ENCODE peak calls at places on chromosomes 1 and 21, in five cellular contexts. X, L, Z, J and I are unnamed samples.

GRCh38 chr1:19081218-19081893 is 124.9 kb upstream of the IFFO2 start:
- DNase-seq in Z (no peak), J (no peak), L (no peak), X (peak; percentile 77), I (peak; percentile 84)

GRCh38 chr21:23488245-23488644 is 2119.0 kb downstream of the MRPL39 start:
- DNase-seq in X (no peak), Z (no peak), J (no peak), L (no peak), I (no peak)

GRCh38 chr1:21568006-21568746 is 59.0 kb downstream of the ALPL start:
- DNase-seq in X (no peak), L (no peak), J (no peak), Z (peak; percentile 50), I (no peak)

GRCh38 chr1:57678138-57678537 is 254.3 kb upstream of the DAB1 start:
- DNase-seq in J (no peak), X (no peak), L (no peak), Z (no peak), I (no peak)

GRCh38 chr1:21491483-21492170 is 17.6 kb upstream of the ALPL start:
- DNase-seq in L (no peak), X (no peak), Z (no peak), J (no peak), I (no peak)

GRCh38 chr1:167301355-167301754 is 80.7 kb downstream of the POU2F1 start:
- DNase-seq in J (no peak), Z (no peak), X (no peak), L (no peak), I (no peak)

GRCh38 chr1:198904356-198904755 is 265.5 kb downstream of the PTPRC start:
- DNase-seq in Z (no peak), X (no peak), J (no peak), L (no peak), I (no peak)

GRCh38 chr1:78950801-78951200 is 55.7 kb downstream of the ADGRL4 start:
- DNase-seq in J (no peak), Z (no peak), X (no peak), L (no peak), I (no peak)

GRCh38 chr1:119358661-119359060 is 9.9 kb upstream of the HAO2 start:
- DNase-seq in Z (no peak), X (no peak), L (no peak), J (no peak), I (no peak)

GRCh38 chr1:38173157-38173831 is 126.7 kb upstream of the POU3F1 start:
- DNase-seq in J (peak; percentile 86), X (no peak), L (no peak), Z (no peak), I (no peak)

GRCh38 chr1:39575191-39576015 is 1.2 kb downstream of the PABPC4 start:
- DNase-seq in Z (peak; percentile 76), J (no peak), L (peak; percentile 16), X (peak; percentile 80), I (no peak)

GRCh38 chr1:96688737-96689136 is 32.8 kb upstream of the PTBP2 start:
- DNase-seq in L (peak; percentile 29), X (no peak), J (no peak), Z (peak; percentile 37), I (peak; percentile 72)

GRCh38 chr1:24411963-24412362 is 1.6 kb downstream of the STPG1 start:
- DNase-seq in J (no peak), Z (no peak), X (peak; percentile 21), L (no peak), I (no peak)

GRCh38 chr1:226545806-226546596 is 2.6 kb upstream of the STUM start:
- DNase-seq in X (no peak), Z (no peak), J (no peak), L (no peak), I (no peak)

GRCh38 chr1:165886193-165886592 is 58.8 kb downstream of the UCK2 start:
- DNase-seq in L (no peak), X (no peak), Z (no peak), J (no peak), I (no peak)

GRCh38 chr1:203520315-203520714 is 26.4 kb downstream of the OPTC start:
- DNase-seq in X (no peak), L (no peak), J (no peak), Z (no peak), I (peak; percentile 18)

GRCh38 chr21:14900058-14900457 is 164.7 kb downstream of the NRIP1 start:
- DNase-seq in L (no peak), Z (no peak), X (no peak), J (no peak), I (no peak)

GRCh38 chr1:158002022-158002629 is 8.7 kb downstream of the KIRREL1 start:
- DNase-seq in J (no peak), L (no peak), X (no peak), Z (no peak), I (no peak)

GRCh38 chr1:221488531-221488930 is 253.4 kb downstream of the DUSP10 start:
- DNase-seq in X (no peak), Z (no peak), J (no peak), L (no peak), I (no peak)

GRCh38 chr21:44552136-44552535 is 831 bp upstream of the KRTAP10-2 start:
- DNase-seq in Z (no peak), L (no peak), X (no peak), J (no peak), I (no peak)

GRCh38 chr1:8348777-8349472 is 31.0 kb downstream of the SLC45A1 start:
- DNase-seq in X (peak; percentile 94), Z (peak; percentile 91), L (peak; percentile 48), J (no peak), I (peak; percentile 38)

GRCh38 chr1:165924096-165924495 is 96.7 kb downstream of the UCK2 start:
- DNase-seq in Z (no peak), X (no peak), L (no peak), J (no peak), I (no peak)

GRCh38 chr1:201406831-201407406 is 7.8 kb upstream of the LAD1 start:
- DNase-seq in X (no peak), J (peak; percentile 69), Z (no peak), L (peak; percentile 44), I (no peak)

GRCh38 chr1:91552091-91552490 is 51.4 kb downstream of the CDC7 start:
- DNase-seq in J (no peak), Z (no peak), L (no peak), X (no peak), I (no peak)

GRCh38 chr1:150562384-150563339 is 13.5 kb downstream of the ADAMTSL4 start:
- DNase-seq in L (no peak), J (peak; percentile 97), Z (no peak), X (no peak), I (no peak)

GRCh38 chr21:35850542-35851103 is 209.7 kb downstream of the SETD4 start:
- DNase-seq in L (no peak), J (no peak), Z (no peak), X (no peak), I (no peak)

GRCh38 chr1:8355439-8356255 is 37.7 kb downstream of the SLC45A1 start:
- DNase-seq in X (no peak), J (no peak), L (no peak), Z (no peak), I (no peak)

GRCh38 chr1:72845342-72845741 is 563.0 kb upstream of the NEGR1 start:
- DNase-seq in L (peak; percentile 0), X (no peak), J (no peak), Z (no peak), I (no peak)

GRCh38 chr1:197965132-197965707 is 48.0 kb downstream of the LHX9 start:
- DNase-seq in J (no peak), L (no peak), X (no peak), Z (no peak), I (no peak)

GRCh38 chr1:84090447-84091244 is 53.4 kb upstream of the PRKACB start:
- DNase-seq in L (no peak), J (no peak), X (no peak), Z (no peak), I (no peak)

GRCh38 chr1:206896261-206896660 is 982 bp upstream of the IL24 start:
- DNase-seq in Z (no peak), L (no peak), J (no peak), X (no peak), I (no peak)

GRCh38 chr1:178489399-178489798 is 7.4 kb downstream of the CLEC20A start:
- DNase-seq in L (no peak), J (no peak), X (no peak), Z (no peak), I (no peak)

GRCh38 chr1:178490967-178491366 is 5.8 kb downstream of the CLEC20A start:
- DNase-seq in L (no peak), Z (no peak), X (no peak), J (no peak), I (no peak)

GRCh38 chr1:178488393-178488792 is 8.4 kb downstream of the CLEC20A start:
- DNase-seq in X (no peak), Z (no peak), J (no peak), L (no peak), I (no peak)

GRCh38 chr1:178491721-178492120 is 5.0 kb downstream of the CLEC20A start:
- DNase-seq in Z (no peak), X (no peak), J (no peak), L (no peak), I (no peak)

DNA sequence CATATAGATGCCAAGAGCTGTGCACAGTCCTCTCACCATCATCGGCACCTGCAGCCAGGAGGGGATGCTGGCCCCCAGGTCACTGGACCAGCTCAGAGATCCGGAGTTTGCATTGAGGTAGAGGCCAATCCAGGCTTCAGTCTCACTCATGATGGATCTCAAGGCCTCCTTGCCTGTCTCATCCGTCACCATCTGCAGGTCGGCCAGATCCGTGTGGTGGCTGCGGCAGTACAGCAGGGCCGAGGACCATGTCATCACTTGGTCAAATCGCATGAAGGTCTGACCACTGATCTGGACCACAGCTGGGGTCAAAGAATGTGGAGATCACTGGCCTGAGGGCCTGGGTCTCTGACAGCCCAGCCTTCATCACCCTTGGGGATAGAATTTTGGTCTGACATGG is 6.6 kb downstream of the CLEC20A start:
- DNase-seq in Z (no peak), L (no peak), X (no peak), J (no peak), I (no peak)
- TF ChIP-seq GABPA in Z (no peak), L (no peak), X (no peak), J (no peak), I (no peak)

GRCh38 chr21:34307991-34308532 is 55.7 kb upstream of the KCNE2 start:
- DNase-seq in Z (no peak), J (no peak), X (no peak), L (no peak), I (no peak)

GRCh38 chr21:34311561-34312330 is 52.1 kb upstream of the KCNE2 start:
- DNase-seq in Z (no peak), J (no peak), X (no peak), L (no peak), I (no peak)

GRCh38 chr21:34313116-34313515 is 50.7 kb upstream of the KCNE2 start:
- DNase-seq in L (no peak), Z (no peak), J (no peak), X (no peak), I (no peak)
- H3K27me3 ChIP-seq in L (peaks cover 24% of the 10 kb centered on the region), Z (peaks cover 8% of the 10 kb centered on the region), J (no peaks in the 10 kb centered on the region), X (peaks cover 13% of the 10 kb centered on the region), I (no peaks in the 10 kb centered on the region)

GRCh38 chr1:46039571-46040052 is 92.8 kb downstream of the PIK3R3 start:
- DNase-seq in Z (no peak), L (no peak), X (no peak), J (no peak), I (no peak)
- TF ChIP-seq REST in Z (no peak), L (no peak), X (no peak), J (no peak), I (no peak)

DNA sequence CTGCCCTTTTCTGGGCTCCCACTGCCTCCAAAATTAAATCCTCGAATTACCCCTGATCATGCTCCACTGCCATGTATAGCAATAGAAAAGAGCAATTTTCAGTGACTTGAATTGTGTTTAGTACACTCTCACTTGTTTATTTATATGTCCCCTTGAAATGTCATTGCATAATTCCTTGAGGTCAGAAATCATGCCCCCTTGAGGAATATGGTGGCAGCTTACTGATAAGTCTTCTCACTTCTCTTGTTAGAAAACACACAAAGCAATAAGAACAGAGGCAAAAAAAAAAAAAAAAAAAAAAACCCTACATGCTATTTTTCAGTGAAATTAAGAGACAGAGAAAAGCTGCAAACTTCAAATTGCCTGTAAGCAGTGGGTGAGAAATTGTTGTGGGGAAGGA is 37.5 kb downstream of the GPR88 start:
- DNase-seq in X (no peak), Z (no peak), J (no peak), L (no peak), I (no peak)
- TF ChIP-seq GABPA in X (no peak), Z (no peak), J (no peak), L (no peak), I (no peak)